ENCODE peak calls at places on chromosome 19, in five cellular contexts. One of them, this sample, is unnamed.

GRCh38 chr19:19406878-19407639 is 1.6 kb downstream of the GATAD2A start:
- DNase-seq in cardiac fibroblast: peak
- DNase-seq in breast epithelium: peak
- DNase-seq in heart right ventricle: no peak
- DNase-seq in A673: peak
- DNase-seq in this sample: peak

GRCh38 chr19:43847246-43847645 is 20.1 kb downstream of the ZNF283 start:
- DNase-seq in cardiac fibroblast: no peak
- DNase-seq in breast epithelium: no peak
- DNase-seq in heart right ventricle: no peak
- DNase-seq in A673: no peak
- DNase-seq in this sample: no peak

GRCh38 chr19:19418548-19419260 is 13.2 kb downstream of the GATAD2A start:
- DNase-seq in cardiac fibroblast: no peak
- DNase-seq in breast epithelium: no peak
- DNase-seq in heart right ventricle: no peak
- DNase-seq in A673: no peak
- DNase-seq in this sample: no peak

GRCh38 chr19:10643968-10644290 is 10.2 kb upstream of the ILF3 start:
- DNase-seq in cardiac fibroblast: no peak
- DNase-seq in breast epithelium: no peak
- DNase-seq in heart right ventricle: no peak
- DNase-seq in A673: no peak
- DNase-seq in this sample: peak

GRCh38 chr19:38079926-38080380 is 144.1 kb downstream of the DPF1 start:
- DNase-seq in cardiac fibroblast: peak
- DNase-seq in breast epithelium: no peak
- DNase-seq in heart right ventricle: no peak
- DNase-seq in A673: peak
- DNase-seq in this sample: peak

GRCh38 chr19:41321600-41322270 is 11.8 kb downstream of the CCDC97 start:
- DNase-seq in cardiac fibroblast: peak
- DNase-seq in breast epithelium: no peak
- DNase-seq in heart right ventricle: no peak
- DNase-seq in A673: no peak
- DNase-seq in this sample: peak

GRCh38 chr19:41821003-41821735 is 23.3 kb downstream of the LYPD4 start:
- DNase-seq in cardiac fibroblast: peak
- DNase-seq in breast epithelium: no peak
- DNase-seq in heart right ventricle: no peak
- DNase-seq in A673: peak
- DNase-seq in this sample: peak

GRCh38 chr19:49533551-49534488 is 6.0 kb downstream of the RCN3 start:
- DNase-seq in cardiac fibroblast: peak
- DNase-seq in breast epithelium: peak
- DNase-seq in heart right ventricle: peak
- DNase-seq in A673: peak
- DNase-seq in this sample: peak

GRCh38 chr19:10142701-10143375 is 23.1 kb upstream of the EIF3G start:
- DNase-seq in cardiac fibroblast: no peak
- DNase-seq in breast epithelium: no peak
- DNase-seq in heart right ventricle: no peak
- DNase-seq in A673: no peak
- DNase-seq in this sample: no peak

GRCh38 chr19:8050274-8051096 is 2.1 kb upstream of the CCL25 start:
- DNase-seq in cardiac fibroblast: peak
- DNase-seq in breast epithelium: peak
- DNase-seq in heart right ventricle: peak
- DNase-seq in A673: peak
- DNase-seq in this sample: peak

GRCh38 chr19:48354332-48354992 is 9.3 kb downstream of the TMEM143 start:
- DNase-seq in cardiac fibroblast: no peak
- DNase-seq in breast epithelium: no peak
- DNase-seq in heart right ventricle: no peak
- DNase-seq in A673: no peak
- DNase-seq in this sample: no peak

GRCh38 chr19:46602392-46603194 is 1.5 kb downstream of the CALM3 start:
- DNase-seq in cardiac fibroblast: no peak
- DNase-seq in breast epithelium: peak
- DNase-seq in heart right ventricle: no peak
- DNase-seq in A673: no peak
- DNase-seq in this sample: no peak

GRCh38 chr19:49387936-49388372 is at the start of gene KASH5:
- DNase-seq in cardiac fibroblast: peak
- DNase-seq in breast epithelium: peak
- DNase-seq in heart right ventricle: peak
- DNase-seq in A673: no peak
- DNase-seq in this sample: peak

GRCh38 chr19:7540761-7541480 is 5.4 kb downstream of the PNPLA6 start:
- DNase-seq in cardiac fibroblast: peak
- DNase-seq in breast epithelium: no peak
- DNase-seq in heart right ventricle: no peak
- DNase-seq in A673: peak
- DNase-seq in this sample: peak

GRCh38 chr19:9914315-9915207 is 21.8 kb downstream of the OLFM2 start:
- DNase-seq in cardiac fibroblast: peak
- DNase-seq in breast epithelium: peak
- DNase-seq in heart right ventricle: peak
- DNase-seq in A673: peak
- DNase-seq in this sample: peak

GRCh38 chr19:58519087-58519354 is 589 bp downstream of the ZBTB45 start:
- DNase-seq in cardiac fibroblast: peak
- DNase-seq in breast epithelium: peak
- DNase-seq in heart right ventricle: peak
- DNase-seq in A673: peak
- DNase-seq in this sample: peak

GRCh38 chr19:5563941-5564612 is 3.7 kb downstream of the TINCR start:
- DNase-seq in cardiac fibroblast: peak
- DNase-seq in breast epithelium: peak
- DNase-seq in heart right ventricle: no peak
- DNase-seq in A673: peak
- DNase-seq in this sample: peak

GRCh38 chr19:6723738-6724137 is 3.3 kb upstream of the C3 start:
- DNase-seq in cardiac fibroblast: peak
- DNase-seq in breast epithelium: no peak
- DNase-seq in heart right ventricle: no peak
- DNase-seq in A673: no peak
- DNase-seq in this sample: no peak

GRCh38 chr19:46828484-46828883 is 22.2 kb downstream of the AP2S1 start:
- DNase-seq in cardiac fibroblast: no peak
- DNase-seq in breast epithelium: no peak
- DNase-seq in heart right ventricle: no peak
- DNase-seq in A673: no peak
- DNase-seq in this sample: peak

GRCh38 chr19:29724102-29724641 is 9.1 kb upstream of the C19orf12 start:
- DNase-seq in cardiac fibroblast: peak
- DNase-seq in breast epithelium: no peak
- DNase-seq in heart right ventricle: no peak
- DNase-seq in A673: peak
- DNase-seq in this sample: peak

GRCh38 chr19:49455729-49456128 is 2.7 kb downstream of the ALDH16A1 start:
- DNase-seq in cardiac fibroblast: peak
- DNase-seq in breast epithelium: no peak
- DNase-seq in heart right ventricle: no peak
- DNase-seq in A673: no peak
- DNase-seq in this sample: peak

DNA sequence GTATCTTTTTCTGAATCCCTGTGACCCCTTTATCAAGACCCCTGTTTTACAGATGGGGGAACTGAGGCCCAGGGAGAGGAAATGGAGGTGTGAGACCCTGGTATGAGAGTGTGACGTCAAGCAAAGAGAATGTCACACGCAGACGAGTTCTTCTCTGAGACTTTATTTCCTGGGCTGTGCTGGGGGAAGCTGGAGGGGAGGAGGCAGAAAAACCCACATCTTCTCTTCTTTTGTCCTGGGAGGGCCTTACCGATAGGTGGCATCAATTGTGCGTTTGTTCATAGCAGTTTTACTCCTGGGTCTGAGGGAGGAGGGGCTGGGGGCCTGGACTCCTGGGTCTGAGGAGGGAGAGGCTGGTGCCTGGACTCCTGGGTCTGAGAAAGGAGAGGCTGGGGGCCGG is 4.9 kb upstream of the KLK15 start:
- DNase-seq in cardiac fibroblast: no peak
- DNase-seq in breast epithelium: no peak
- DNase-seq in heart right ventricle: no peak
- DNase-seq in A673: peak
- DNase-seq in this sample: peak
- TF ChIP-seq CTCF in cardiac fibroblast: no peak
- TF ChIP-seq CTCF in breast epithelium: no peak
- TF ChIP-seq CTCF in heart right ventricle: no peak
- TF ChIP-seq CTCF in A673: peak
- TF ChIP-seq CTCF in this sample: no peak

GRCh38 chr19:51783373-51783772 is 11.6 kb upstream of the FPR3 start:
- DNase-seq in cardiac fibroblast: peak
- DNase-seq in breast epithelium: no peak
- DNase-seq in heart right ventricle: no peak
- DNase-seq in A673: peak
- DNase-seq in this sample: peak

GRCh38 chr19:51779703-51780102 is 15.3 kb upstream of the FPR3 start:
- DNase-seq in cardiac fibroblast: no peak
- DNase-seq in breast epithelium: no peak
- DNase-seq in heart right ventricle: no peak
- DNase-seq in A673: no peak
- DNase-seq in this sample: no peak

GRCh38 chr19:51772977-51773376 is 12.0 kb downstream of the FPR2 start:
- DNase-seq in cardiac fibroblast: no peak
- DNase-seq in breast epithelium: no peak
- DNase-seq in heart right ventricle: no peak
- DNase-seq in A673: no peak
- DNase-seq in this sample: no peak

DNA sequence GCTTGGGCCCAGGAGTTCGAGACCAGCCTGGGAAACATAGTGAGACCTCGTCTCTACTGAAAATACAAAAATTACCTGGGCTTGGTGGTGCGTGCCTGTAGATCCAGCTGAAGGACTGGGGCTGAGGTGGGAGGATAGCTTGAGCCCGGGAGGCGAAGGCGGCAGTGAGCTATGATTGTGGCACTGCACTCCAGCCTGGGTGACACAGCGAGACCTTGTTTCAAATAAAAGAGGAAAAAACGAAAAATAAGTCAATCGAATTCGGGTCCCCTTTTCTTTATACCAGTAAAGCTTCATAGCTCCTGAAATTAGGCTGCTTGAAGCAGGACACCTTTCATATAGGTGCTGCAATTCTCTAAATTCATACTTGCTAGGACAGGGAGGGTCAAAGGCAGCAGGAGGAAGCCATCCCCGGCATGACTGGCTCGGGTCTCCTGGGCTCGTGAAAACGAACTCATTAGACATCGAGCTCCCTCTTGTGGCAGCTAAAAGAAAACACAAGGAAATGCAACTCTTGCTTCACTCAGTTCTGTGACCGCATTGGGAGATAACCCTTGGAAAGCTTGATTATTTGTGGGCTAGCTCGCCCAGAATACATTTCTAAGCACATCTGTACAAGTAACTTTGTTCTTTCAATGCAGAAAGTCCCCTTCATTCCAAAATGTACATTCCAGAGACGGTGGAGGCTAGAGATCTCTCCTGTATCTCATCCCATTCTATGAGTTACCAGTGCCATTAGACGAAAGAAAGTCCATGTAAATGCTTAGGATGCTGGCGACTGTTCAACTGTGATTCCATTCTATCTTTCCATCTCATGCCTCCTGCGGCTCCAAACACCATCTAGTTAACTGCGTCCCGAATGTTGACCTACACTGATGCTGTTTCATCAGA is 16.8 kb downstream of the FPR2 start:
- DNase-seq in cardiac fibroblast: peak
- DNase-seq in breast epithelium: peak
- DNase-seq in heart right ventricle: peak
- DNase-seq in A673: peak
- DNase-seq in this sample: peak
- H3K4me3 ChIP-seq in cardiac fibroblast: no peak
- H3K4me3 ChIP-seq in breast epithelium: no peak
- H3K4me3 ChIP-seq in heart right ventricle: no peak
- H3K4me3 ChIP-seq in A673: no peak
- H3K4me3 ChIP-seq in this sample: no peak

GRCh38 chr19:17391371-17392151 is 2.4 kb downstream of the CCDC194 start:
- DNase-seq in cardiac fibroblast: no peak
- DNase-seq in breast epithelium: no peak
- DNase-seq in heart right ventricle: no peak
- DNase-seq in A673: no peak
- DNase-seq in this sample: no peak

GRCh38 chr19:17390665-17391370 is 3.2 kb downstream of the CCDC194 start:
- DNase-seq in cardiac fibroblast: peak
- DNase-seq in breast epithelium: peak
- DNase-seq in heart right ventricle: peak
- DNase-seq in A673: peak
- DNase-seq in this sample: peak

GRCh38 chr19:17393914-17394313 is at the start of gene CCDC194:
- DNase-seq in cardiac fibroblast: no peak
- DNase-seq in breast epithelium: no peak
- DNase-seq in heart right ventricle: no peak
- DNase-seq in A673: no peak
- DNase-seq in this sample: no peak

GRCh38 chr19:17389288-17389687 is 4.7 kb downstream of the CCDC194 start:
- DNase-seq in cardiac fibroblast: no peak
- DNase-seq in breast epithelium: no peak
- DNase-seq in heart right ventricle: no peak
- DNase-seq in A673: no peak
- DNase-seq in this sample: no peak

DNA sequence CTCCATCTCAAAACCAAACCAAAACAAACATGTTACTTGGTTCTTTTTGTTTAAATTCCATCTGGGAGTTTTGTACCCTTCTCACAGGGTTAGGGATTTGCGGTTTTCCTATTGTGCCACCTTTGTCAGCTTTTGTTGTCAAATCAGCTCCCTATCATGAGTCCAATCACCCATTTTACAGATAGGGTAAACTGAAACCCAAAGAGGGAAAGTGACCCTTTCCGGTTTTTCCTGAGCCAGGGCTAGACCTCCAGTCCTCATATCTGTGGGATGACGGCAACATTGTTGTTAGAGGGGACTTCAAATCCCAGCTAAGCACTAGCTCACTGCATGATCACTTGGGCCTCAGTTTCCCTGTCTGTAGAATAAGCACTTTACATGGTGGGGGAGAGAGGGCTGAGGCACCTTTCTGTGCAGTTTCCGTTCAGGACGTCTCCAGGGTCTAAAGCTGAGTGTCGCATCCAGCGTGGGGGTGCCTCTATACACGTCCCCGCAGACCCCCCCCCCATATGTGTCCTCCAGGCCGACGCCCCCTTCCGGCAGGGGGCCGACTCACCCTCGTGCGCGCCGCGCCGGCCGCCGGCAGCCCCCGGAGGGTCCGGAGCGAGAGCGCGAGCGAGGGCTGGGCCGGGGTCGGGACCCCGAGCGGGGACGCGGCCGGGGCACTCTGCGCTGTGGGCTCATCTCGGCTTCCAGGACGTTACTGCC is 3.9 kb downstream of the CCDC194 start:
- DNase-seq in cardiac fibroblast: no peak
- DNase-seq in breast epithelium: no peak
- DNase-seq in heart right ventricle: no peak
- DNase-seq in A673: no peak
- DNase-seq in this sample: no peak
- TF ChIP-seq CTCF in cardiac fibroblast: no peak
- TF ChIP-seq CTCF in breast epithelium: no peak
- TF ChIP-seq CTCF in heart right ventricle: no peak
- TF ChIP-seq CTCF in A673: no peak
- TF ChIP-seq CTCF in this sample: no peak

GRCh38 chr19:491146-491741 is 5.0 kb upstream of the MADCAM1 start:
- DNase-seq in cardiac fibroblast: peak
- DNase-seq in breast epithelium: no peak
- DNase-seq in heart right ventricle: peak
- DNase-seq in A673: no peak
- DNase-seq in this sample: peak
- H3K4me3 ChIP-seq in cardiac fibroblast: no peak
- H3K4me3 ChIP-seq in breast epithelium: no peak
- H3K4me3 ChIP-seq in heart right ventricle: no peak
- H3K4me3 ChIP-seq in A673: no peak
- H3K4me3 ChIP-seq in this sample: no peak